ENCODE peak calls at places on chromosomes 6 and 20, in eight cellular contexts. C, M, D, H, I, K, N and T are unnamed samples.

GRCh38 chr20:62854121-62854520 is 7.5 kb downstream of the TCFL5 start:
- DNase-seq in C (no peak), M (no peak), D (no peak), H (no peak), I (no peak), K (no peak), N (no peak), T (no peak)

GRCh38 chr6:144585217-144585814 is 300.2 kb downstream of the UTRN start:
- DNase-seq in C (peak; percentile 1), M (no peak), D (peak; percentile 14), H (peak; percentile 40), I (no peak), K (no peak), N (no peak), T (no peak)

GRCh38 chr20:25053207-25054132 is 4.5 kb downstream of the ACSS1 start:
- DNase-seq in C (no peak), M (peak; percentile 69), D (no peak), H (no peak), I (peak; percentile 67), K (no peak), N (no peak), T (peak; percentile 22)

GRCh38 chr6:16816891-16817290 is 55.6 kb upstream of the ATXN1 start:
- DNase-seq in C (no peak), M (no peak), D (no peak), H (no peak), I (no peak), K (no peak), N (no peak), T (no peak)

GRCh38 chr6:111722220-111722731 is 116.6 kb upstream of the TRAF3IP2 start:
- DNase-seq in C (no peak), M (no peak), D (no peak), H (no peak), I (no peak), K (no peak), N (no peak), T (no peak)

GRCh38 chr6:152155792-152156191 is 348.3 kb downstream of the ESR1 start:
- DNase-seq in C (no peak), M (no peak), D (no peak), H (no peak), I (no peak), K (no peak), N (no peak), T (no peak)

GRCh38 chr6:134819858-134820495 is 129.9 kb downstream of the ALDH8A1 start:
- DNase-seq in C (no peak), M (no peak), D (no peak), H (no peak), I (no peak), K (no peak), N (no peak), T (no peak)

GRCh38 chr6:48919555-48919954 is 543.5 kb downstream of the MMUT start:
- DNase-seq in C (no peak), M (no peak), D (no peak), H (no peak), I (no peak), K (no peak), N (no peak), T (no peak)

GRCh38 chr6:22754111-22754510 is 184.7 kb downstream of the HDGFL1 start:
- DNase-seq in C (no peak), M (no peak), D (no peak), H (no peak), I (no peak), K (no peak), N (no peak), T (no peak)

GRCh38 chr6:49787176-49787575 is at the start of gene PGK2:
- DNase-seq in C (no peak), M (no peak), D (no peak), H (no peak), I (no peak), K (no peak), N (no peak), T (no peak)

GRCh38 chr6:125931733-125932450 is 24.7 kb upstream of the HINT3 start:
- DNase-seq in C (no peak), M (no peak), D (no peak), H (no peak), I (no peak), K (no peak), N (no peak), T (no peak)

GRCh38 chr20:19706463-19706862 is 51.6 kb upstream of the RIN2 start:
- DNase-seq in C (no peak), M (no peak), D (no peak), H (no peak), I (no peak), K (no peak), N (no peak), T (no peak)

GRCh38 chr6:165636415-165637048 is 26.5 kb downstream of the PDE10A start:
- DNase-seq in C (no peak), M (no peak), D (no peak), H (no peak), I (no peak), K (no peak), N (no peak), T (no peak)

GRCh38 chr6:156434049-156434794 is 343.0 kb upstream of the ARID1B start:
- DNase-seq in C (no peak), M (no peak), D (no peak), H (no peak), I (no peak), K (no peak), N (no peak), T (no peak)

GRCh38 chr20:63606701-63607100 is 20.2 kb downstream of the GMEB2 start:
- DNase-seq in C (no peak), M (no peak), D (no peak), H (no peak), I (no peak), K (no peak), N (no peak), T (no peak)

GRCh38 chr6:109258129-109258528 is 124.1 kb downstream of the CD164 start:
- DNase-seq in C (no peak), M (no peak), D (no peak), H (peak; percentile 34), I (no peak), K (no peak), N (no peak), T (no peak)

GRCh38 chr6:109261815-109262214 is 120.5 kb downstream of the CD164 start:
- DNase-seq in C (no peak), M (no peak), D (no peak), H (no peak), I (peak; percentile 54), K (no peak), N (no peak), T (no peak)

GRCh38 chr6:109260126-109260525 is 122.1 kb downstream of the CD164 start:
- DNase-seq in C (no peak), M (no peak), D (no peak), H (no peak), I (no peak), K (no peak), N (no peak), T (no peak)

GRCh38 chr6:109257494-109257893 is 124.8 kb downstream of the CD164 start:
- DNase-seq in C (no peak), M (no peak), D (peak; percentile 26), H (no peak), I (no peak), K (peak; percentile 30), N (no peak), T (no peak)

GRCh38 chr6:109260701-109261100 is 121.6 kb downstream of the CD164 start:
- DNase-seq in C (no peak), M (no peak), D (no peak), H (no peak), I (no peak), K (no peak), N (no peak), T (no peak)
- TF ChIP-seq EP300 in C (no peak), M (no peak), D (no peak), H (no peak), I (no peak), K (no peak), N (no peak), T (no peak)

GRCh38 chr6:153425536-153425935 is 294.5 kb upstream of the RGS17 start:
- DNase-seq in C (no peak), M (no peak), D (no peak), H (no peak), I (no peak), K (no peak), N (no peak), T (no peak)

DNA sequence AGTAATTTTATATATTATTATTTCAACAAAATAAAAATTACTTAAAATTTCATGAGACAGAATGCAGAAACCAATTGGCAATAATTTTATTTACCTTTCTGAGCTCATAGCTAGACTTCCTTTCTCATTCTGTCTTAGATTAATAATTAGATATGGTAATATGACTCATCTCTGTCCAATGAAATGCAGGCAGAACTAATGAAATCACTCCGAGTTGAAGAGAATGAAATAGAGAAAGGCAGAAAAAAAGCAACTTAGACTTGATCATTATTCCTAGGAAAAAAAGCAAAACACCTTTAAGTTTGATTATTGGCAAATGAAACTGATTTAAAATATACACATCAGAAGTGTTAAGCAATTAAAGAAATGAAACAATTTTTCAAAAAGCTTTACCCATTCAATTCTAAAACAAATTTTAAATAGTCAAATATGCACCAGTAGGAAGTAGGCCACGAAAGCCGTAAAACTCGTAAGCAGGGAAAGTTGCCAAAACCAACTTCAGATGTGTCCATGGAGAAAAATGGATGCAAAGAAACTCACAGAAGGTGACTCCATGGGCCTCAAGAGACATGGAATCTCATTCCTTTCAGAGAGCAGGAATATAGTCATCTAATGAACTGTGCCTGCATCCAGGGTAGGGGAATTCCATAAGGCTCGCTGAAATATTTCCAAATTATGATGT is 293.8 kb upstream of the RGS17 start:
- DNase-seq in C (no peak), M (no peak), D (no peak), H (no peak), I (no peak), K (no peak), N (no peak), T (no peak)
- TF ChIP-seq EP300 in C (no peak), M (no peak), D (no peak), H (no peak), I (no peak), K (no peak), N (no peak), T (no peak)

GRCh38 chr6:2124260-2124709 is 121.1 kb downstream of the GMDS start:
- DNase-seq in C (no peak), M (no peak), D (no peak), H (no peak), I (no peak), K (peak; percentile 20), N (no peak), T (no peak)
- TF ChIP-seq EP300 in C (no peak), M (peak; percentile 40), D (no peak), H (no peak), I (no peak), K (no peak), N (no peak), T (no peak)

GRCh38 chr6:81753709-81754678 is 1.5 kb upstream of the TENT5A start:
- DNase-seq in C (peak; percentile 26), M (peak; percentile 82), D (peak; percentile 80), H (peak; percentile 14), I (peak; percentile 83), K (peak; percentile 95), N (peak; percentile 94), T (peak; percentile 89)

GRCh38 chr6:81754906-81755305 is 2.4 kb upstream of the TENT5A start:
- DNase-seq in C (no peak), M (no peak), D (no peak), H (no peak), I (no peak), K (no peak), N (no peak), T (no peak)

GRCh38 chr6:81752969-81753708 is 658 bp upstream of the TENT5A start:
- DNase-seq in C (peak; percentile 70), M (peak; percentile 86), D (peak; percentile 93), H (peak; percentile 80), I (peak; percentile 95), K (peak; percentile 99), N (peak; percentile 94), T (peak; percentile 93)

GRCh38 chr6:81756690-81757089 is 4.2 kb upstream of the TENT5A start:
- DNase-seq in C (no peak), M (no peak), D (no peak), H (no peak), I (no peak), K (no peak), N (no peak), T (no peak)

GRCh38 chr6:81755536-81755935 is 3.1 kb upstream of the TENT5A start:
- DNase-seq in C (no peak), M (no peak), D (no peak), H (no peak), I (no peak), K (no peak), N (no peak), T (no peak)
- TF ChIP-seq EP300 in C (no peak), M (no peak), D (no peak), H (no peak), I (no peak), K (no peak), N (no peak), T (no peak)